ENCODE peak calls at places on chromosome 7, in seven cellular contexts. I is WERI-Rb-1, V is lower lobe of right lung, H is HCT116, E is hepatocyte, K is HFF-Myc, Y is fibroblast of lung. O is an unnamed sample.

GRCh38 chr7:48253020-48253419 is 81.8 kb downstream of the ABCA13 start:
- DNase-seq in I (no peak), Y (no peak), H (no peak), K (no peak), V (no peak), E (no peak), O (no peak)

GRCh38 chr7:20359397-20359963 is 28.8 kb downstream of the ITGB8 start:
- DNase-seq in E (no peak), Y (no peak), I (no peak), H (no peak), K (no peak), V (no peak), O (no peak)

GRCh38 chr7:31202801-31203200 is 137.7 kb downstream of the NEUROD6 start:
- DNase-seq in E (no peak), H (no peak), K (no peak), I (no peak), V (no peak), Y (no peak), O (no peak)

GRCh38 chr7:29471444-29472138 is 92.0 kb upstream of the PRR15 start:
- DNase-seq in V (no peak), I (peak; percentile 87), K (no peak), E (peak; percentile 42), H (no peak), Y (no peak), O (no peak)

GRCh38 chr7:25795824-25796235 is 356.2 kb upstream of the NFE2L3 start:
- DNase-seq in E (no peak), K (no peak), H (no peak), V (no peak), Y (peak; percentile 83), I (no peak), O (no peak)

GRCh38 chr7:70387197-70387596 is 744.7 kb upstream of the GALNT17 start:
- DNase-seq in K (no peak), E (no peak), H (no peak), I (no peak), Y (no peak), V (no peak), O (no peak)

GRCh38 chr7:151509670-151510333 is 9.9 kb downstream of the RHEB start:
- DNase-seq in H (no peak), E (no peak), V (no peak), K (no peak), I (no peak), Y (no peak), O (no peak)

GRCh38 chr7:49279886-49280285 is 355.5 kb downstream of the CDC14C start:
- DNase-seq in V (no peak), H (no peak), E (no peak), K (no peak), Y (no peak), I (peak; percentile 59), O (no peak)

GRCh38 chr7:32941996-32942782 is 15.1 kb upstream of the FKBP9 start:
- DNase-seq in E (peak; percentile 68), Y (peak; percentile 58), I (peak; percentile 30), H (no peak), K (no peak), V (peak; percentile 88), O (no peak)

GRCh38 chr7:157926521-157927167 is 589.8 kb downstream of the DNAJB6 start:
- DNase-seq in K (no peak), E (no peak), V (no peak), H (no peak), Y (no peak), I (no peak), O (no peak)

GRCh38 chr7:30923774-30924413 is 12.2 kb downstream of the AQP1 start:
- DNase-seq in I (peak; percentile 3), E (no peak), K (no peak), Y (no peak), H (no peak), V (peak; percentile 25), O (no peak)

GRCh38 chr7:21971780-21972396 is 26.2 kb upstream of the CDCA7L start:
- DNase-seq in Y (no peak), K (no peak), H (peak; percentile 77), E (no peak), V (no peak), I (no peak), O (no peak)

GRCh38 chr7:101940830-101941229 is 123.4 kb downstream of the CUX1 start:
- DNase-seq in E (peak; percentile 63), K (no peak), V (no peak), Y (no peak), H (no peak), I (no peak), O (no peak)

GRCh38 chr7:2979276-2979675 is 64.4 kb downstream of the CARD11 start:
- DNase-seq in E (no peak), Y (no peak), V (no peak), I (no peak), H (no peak), K (no peak), O (no peak)

GRCh38 chr7:51590746-51591145 is 274.1 kb upstream of the COBL start:
- DNase-seq in Y (no peak), I (peak; percentile 24), E (no peak), K (no peak), V (no peak), H (no peak), O (no peak)

GRCh38 chr7:144524271-144524670 is 120.8 kb upstream of the NOBOX start:
- DNase-seq in I (no peak), Y (no peak), E (no peak), V (no peak), K (no peak), H (no peak), O (no peak)

GRCh38 chr7:3089493-3089892 is 45.8 kb upstream of the CARD11 start:
- DNase-seq in V (no peak), I (peak; percentile 20), Y (peak; percentile 9), K (no peak), E (peak; percentile 26), H (no peak), O (no peak)

GRCh38 chr7:80054356-80054755 is 80.3 kb upstream of the GNAI1 start:
- DNase-seq in V (no peak), Y (peak; percentile 92), E (no peak), K (no peak), H (no peak), I (no peak), O (no peak)

GRCh38 chr7:152054377-152055230 is 29.1 kb downstream of the GALNT11 start:
- DNase-seq in K (no peak), I (no peak), V (no peak), E (peak; percentile 31), Y (peak; percentile 70), H (no peak), O (no peak)

GRCh38 chr7:98360221-98361124 is 40.4 kb downstream of the BAIAP2L1 start:
- DNase-seq in H (no peak), V (peak; percentile 73), Y (no peak), K (no peak), E (peak; percentile 77), I (peak; percentile 13), O (no peak)

GRCh38 chr7:74051629-74052410 is 23.8 kb downstream of the ELN start:
- DNase-seq in V (peak; percentile 54), Y (peak; percentile 31), K (no peak), E (peak; percentile 63), H (peak; percentile 34), I (peak; percentile 47), O (no peak)

GRCh38 chr7:44257618-44258422 is 57.0 kb downstream of the YKT6 start:
- DNase-seq in V (peak; percentile 83), K (peak; percentile 77), I (peak; percentile 90), H (no peak), Y (peak; percentile 94), E (peak; percentile 88), O (peak; percentile 8)
- H3K4me3 ChIP-seq in V (no peak overlapping the region), K (no peak overlapping the region), I (no peak overlapping the region), H (no peak overlapping the region), Y (no peak overlapping the region), E (no peak overlapping the region), O (no peak overlapping the region)

DNA sequence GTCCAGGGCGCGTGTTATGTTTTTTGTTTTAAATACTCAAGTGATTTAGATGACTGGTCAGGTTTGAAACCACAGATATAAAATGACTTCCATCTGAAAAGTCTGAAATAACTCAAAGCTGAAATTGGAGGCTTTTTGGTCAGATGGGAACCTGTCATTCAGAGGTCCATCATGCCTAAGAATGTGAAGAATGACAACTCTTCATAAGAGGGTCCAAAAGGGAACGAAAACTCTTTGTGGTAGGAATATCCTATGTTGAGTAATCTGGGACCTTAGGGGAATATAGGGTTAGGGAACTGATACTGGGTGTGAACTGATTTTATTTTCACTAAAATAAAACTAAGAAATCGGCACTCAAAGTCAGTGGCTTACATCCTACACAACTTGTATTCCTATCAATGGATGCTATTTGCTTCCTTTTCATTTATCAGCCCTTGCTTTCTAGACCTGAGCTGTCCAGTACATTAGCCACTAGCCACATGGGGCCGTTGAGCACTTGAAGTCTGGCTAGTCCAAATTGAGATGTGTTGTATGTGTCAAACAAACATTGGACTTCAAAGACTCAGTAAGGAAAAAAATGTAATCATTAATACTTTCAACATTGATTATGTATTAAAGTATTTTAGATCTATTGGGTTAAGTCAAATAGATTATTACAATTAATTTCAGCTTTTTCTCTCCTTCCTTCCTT is 56.3 kb upstream of the KDM7A start:
- DNase-seq in Y (no peak), V (no peak), H (no peak), K (no peak), E (no peak), I (no peak), O (no peak)
- H3K4me3 ChIP-seq in Y (no peak overlapping the region), V (no peak overlapping the region), H (no peak overlapping the region), K (no peak overlapping the region), E (no peak overlapping the region), I (no peak overlapping the region), O (no peak overlapping the region)

GRCh38 chr7:87671-88070 is 104.7 kb upstream of the FAM20C start:
- DNase-seq in Y (no peak), I (no peak), H (no peak), E (peak; percentile 3), K (no peak), V (no peak), O (no peak)

GRCh38 chr7:87047-87446 is 105.3 kb upstream of the FAM20C start:
- DNase-seq in K (no peak), E (peak; percentile 5), V (no peak), Y (no peak), H (no peak), I (no peak), O (peak; percentile 32)

GRCh38 chr7:85074-85945 is 107.1 kb upstream of the FAM20C start:
- DNase-seq in H (peak; percentile 34), V (no peak), K (no peak), Y (peak; percentile 37), E (peak; percentile 50), I (no peak), O (peak; percentile 87)

GRCh38 chr7:86116-86515 is 106.3 kb upstream of the FAM20C start:
- DNase-seq in K (no peak), V (no peak), H (no peak), I (no peak), Y (no peak), E (peak; percentile 3), O (no peak)

GRCh38 chr7:86629-87028 is 105.7 kb upstream of the FAM20C start:
- DNase-seq in E (peak; percentile 2), H (no peak), V (no peak), I (no peak), K (no peak), Y (no peak), O (no peak)
- H3K4me3 ChIP-seq in E (no peak overlapping the region), H (no peak overlapping the region), V (no peak overlapping the region), I (no peak overlapping the region), K (no peak overlapping the region), Y (no peak overlapping the region), O (no peak overlapping the region)

DNA sequence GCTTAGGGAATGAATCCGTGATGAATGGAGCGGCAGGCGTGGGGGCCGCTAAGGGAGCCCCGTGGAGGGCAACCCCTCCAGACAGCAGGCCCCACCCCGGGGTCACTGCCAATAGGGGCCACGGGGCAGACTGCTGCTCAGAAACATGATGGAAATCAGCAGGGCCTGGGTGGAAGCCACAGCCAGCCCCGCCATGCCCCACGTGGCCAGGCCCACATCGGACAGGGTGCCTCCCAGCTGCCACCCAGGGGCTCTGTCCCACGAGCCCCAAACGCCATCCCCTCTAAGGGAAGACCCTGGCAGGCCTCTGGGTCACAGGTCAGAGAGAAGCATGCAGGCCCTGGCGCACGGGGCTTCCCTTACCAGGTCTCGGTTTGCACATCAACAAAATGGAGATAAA is 28.4 kb downstream of the TNRC18 start:
- DNase-seq in V (no peak), I (no peak), Y (no peak), H (no peak), K (no peak), E (no peak), O (no peak)
- H3K4me3 ChIP-seq in V (no peak overlapping the region), I (no peak overlapping the region), Y (no peak overlapping the region), H (no peak overlapping the region), K (no peak overlapping the region), E (no peak overlapping the region), O (no peak overlapping the region)

O was measured in astrocyte of the cerebellum.